ENCODE peak calls at places on chromosomes 5 and 9, in seven cellular contexts. One of them, this sample, is unnamed.

GRCh38 chr9:18149457-18150011 is 324.4 kb upstream of the ADAMTSL1 start:
- DNase-seq in keratinocyte: no peak
- DNase-seq in WERI-Rb-1: no peak
- DNase-seq in spleen: no peak
- DNase-seq in heart right ventricle: no peak
- DNase-seq in colonic mucosa: no peak
- DNase-seq in AG04450: no peak
- DNase-seq in this sample: no peak

GRCh38 chr5:15069407-15069905 is 197.9 kb upstream of the ANKH start:
- DNase-seq in AG04450: no peak
- DNase-seq in heart right ventricle: no peak
- DNase-seq in colonic mucosa: no peak
- DNase-seq in keratinocyte: no peak
- DNase-seq in WERI-Rb-1: no peak
- DNase-seq in spleen: no peak
- DNase-seq in this sample: no peak

GRCh38 chr9:71630371-71630770 is 137.9 kb downstream of the CEMIP2 start:
- DNase-seq in keratinocyte: no peak
- DNase-seq in heart right ventricle: no peak
- DNase-seq in AG04450: no peak
- DNase-seq in colonic mucosa: no peak
- DNase-seq in spleen: no peak
- DNase-seq in WERI-Rb-1: no peak
- DNase-seq in this sample: no peak

GRCh38 chr5:16568875-16569580 is 47.8 kb downstream of the RETREG1 start:
- DNase-seq in heart right ventricle: peak
- DNase-seq in keratinocyte: no peak
- DNase-seq in AG04450: no peak
- DNase-seq in colonic mucosa: no peak
- DNase-seq in WERI-Rb-1: no peak
- DNase-seq in spleen: no peak
- DNase-seq in this sample: no peak

GRCh38 chr5:167489202-167489601 is 802.2 kb upstream of the WWC1 start:
- DNase-seq in colonic mucosa: no peak
- DNase-seq in keratinocyte: no peak
- DNase-seq in AG04450: no peak
- DNase-seq in heart right ventricle: no peak
- DNase-seq in WERI-Rb-1: no peak
- DNase-seq in spleen: no peak
- DNase-seq in this sample: no peak

GRCh38 chr5:56164371-56164770 is 68.8 kb downstream of the ANKRD55 start:
- DNase-seq in colonic mucosa: no peak
- DNase-seq in AG04450: no peak
- DNase-seq in keratinocyte: no peak
- DNase-seq in heart right ventricle: no peak
- DNase-seq in spleen: no peak
- DNase-seq in WERI-Rb-1: no peak
- DNase-seq in this sample: no peak

GRCh38 chr5:9865574-9865973 is 235.4 kb upstream of the TAS2R1 start:
- DNase-seq in colonic mucosa: no peak
- DNase-seq in heart right ventricle: no peak
- DNase-seq in AG04450: no peak
- DNase-seq in WERI-Rb-1: no peak
- DNase-seq in spleen: no peak
- DNase-seq in keratinocyte: no peak
- DNase-seq in this sample: no peak

GRCh38 chr9:35729700-35730485 is 2.1 kb downstream of the TLN1 start:
- DNase-seq in AG04450: peak
- DNase-seq in spleen: peak
- DNase-seq in heart right ventricle: peak
- DNase-seq in WERI-Rb-1: peak
- DNase-seq in keratinocyte: peak
- DNase-seq in colonic mucosa: peak
- DNase-seq in this sample: peak

GRCh38 chr5:128596071-128596470 is 58.0 kb upstream of the FBN2 start:
- DNase-seq in AG04450: no peak
- DNase-seq in colonic mucosa: no peak
- DNase-seq in WERI-Rb-1: no peak
- DNase-seq in heart right ventricle: no peak
- DNase-seq in keratinocyte: no peak
- DNase-seq in spleen: no peak
- DNase-seq in this sample: no peak

GRCh38 chr5:40409600-40409999 is 270.1 kb upstream of the PTGER4 start:
- DNase-seq in spleen: peak
- DNase-seq in AG04450: no peak
- DNase-seq in keratinocyte: no peak
- DNase-seq in colonic mucosa: no peak
- DNase-seq in WERI-Rb-1: no peak
- DNase-seq in heart right ventricle: peak
- DNase-seq in this sample: no peak

GRCh38 chr9:128098936-128099931 is 28.3 kb downstream of the PTGES2 start:
- DNase-seq in heart right ventricle: no peak
- DNase-seq in WERI-Rb-1: no peak
- DNase-seq in colonic mucosa: no peak
- DNase-seq in spleen: peak
- DNase-seq in keratinocyte: no peak
- DNase-seq in AG04450: no peak
- DNase-seq in this sample: no peak

GRCh38 chr5:177336112-177336511 is 15.4 kb downstream of the LMAN2 start:
- DNase-seq in colonic mucosa: no peak
- DNase-seq in heart right ventricle: no peak
- DNase-seq in spleen: peak
- DNase-seq in AG04450: no peak
- DNase-seq in WERI-Rb-1: peak
- DNase-seq in keratinocyte: no peak
- DNase-seq in this sample: no peak

GRCh38 chr5:41336471-41336870 is 123.1 kb upstream of the C6 start:
- DNase-seq in spleen: no peak
- DNase-seq in heart right ventricle: no peak
- DNase-seq in keratinocyte: no peak
- DNase-seq in AG04450: no peak
- DNase-seq in WERI-Rb-1: no peak
- DNase-seq in colonic mucosa: no peak
- DNase-seq in this sample: no peak

GRCh38 chr5:52859619-52860018 is 71.9 kb downstream of the ITGA1 start:
- DNase-seq in WERI-Rb-1: no peak
- DNase-seq in colonic mucosa: no peak
- DNase-seq in spleen: no peak
- DNase-seq in heart right ventricle: no peak
- DNase-seq in AG04450: no peak
- DNase-seq in keratinocyte: no peak
- DNase-seq in this sample: no peak

DNA sequence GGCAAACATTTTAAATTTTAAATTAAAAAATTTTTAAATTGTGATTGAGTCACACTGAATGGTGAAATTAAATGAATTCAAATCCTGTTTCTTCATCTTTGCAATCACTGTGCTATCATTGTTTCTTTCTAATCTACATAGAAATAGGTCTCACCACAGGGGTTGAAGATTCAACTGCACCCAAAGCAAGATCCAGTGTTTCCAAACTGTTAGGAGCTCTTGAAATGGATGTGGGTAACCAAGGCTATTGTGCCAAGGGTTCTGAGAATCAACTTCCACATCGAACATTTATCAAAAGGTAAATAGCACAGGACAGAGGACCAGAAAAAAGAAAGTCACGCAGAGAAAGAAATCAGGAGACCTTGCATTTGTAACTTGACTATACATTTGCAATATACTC is 172.6 kb upstream of the RASEF start:
- DNase-seq in AG04450: no peak
- DNase-seq in colonic mucosa: no peak
- DNase-seq in keratinocyte: no peak
- DNase-seq in spleen: no peak
- DNase-seq in heart right ventricle: no peak
- DNase-seq in WERI-Rb-1: no peak
- DNase-seq in this sample: no peak
- H3K27ac ChIP-seq in AG04450: no peak
- H3K27ac ChIP-seq in colonic mucosa: no peak
- H3K27ac ChIP-seq in keratinocyte: no peak
- H3K27ac ChIP-seq in spleen: no peak
- H3K27ac ChIP-seq in heart right ventricle: peak
- H3K27ac ChIP-seq in WERI-Rb-1: no peak
- H3K27ac ChIP-seq in this sample: no peak

DNA sequence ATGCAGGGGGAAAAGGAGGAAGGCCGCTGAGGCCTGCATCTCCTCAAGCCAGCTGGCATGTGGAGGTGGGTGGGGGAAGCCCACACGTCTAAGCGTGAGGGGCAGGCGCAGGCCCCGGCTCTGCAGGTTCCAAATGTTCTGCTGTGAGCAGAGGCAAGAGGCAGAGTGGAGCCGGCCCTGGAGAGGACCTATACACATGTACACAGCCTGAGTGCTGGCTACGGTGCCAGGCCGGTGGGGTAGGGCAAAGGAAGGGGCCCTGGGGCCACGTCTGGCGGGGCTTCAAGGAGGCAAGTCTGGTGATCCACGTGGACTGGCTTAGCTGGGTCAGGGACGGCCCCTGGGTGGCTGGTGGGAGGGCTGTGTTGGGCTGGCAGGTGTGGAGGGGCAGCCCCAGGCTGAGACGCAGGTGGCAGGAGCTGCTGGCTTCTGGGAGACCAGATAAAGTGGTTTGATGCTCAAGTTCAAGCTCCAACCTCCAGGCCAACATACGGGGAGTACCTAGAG is 26.4 kb downstream of the LPCAT1 start:
- DNase-seq in keratinocyte: no peak
- DNase-seq in AG04450: no peak
- DNase-seq in colonic mucosa: no peak
- DNase-seq in spleen: peak
- DNase-seq in WERI-Rb-1: no peak
- DNase-seq in heart right ventricle: no peak
- DNase-seq in this sample: no peak
- H3K27ac ChIP-seq in keratinocyte: no peak
- H3K27ac ChIP-seq in AG04450: no peak
- H3K27ac ChIP-seq in colonic mucosa: no peak
- H3K27ac ChIP-seq in spleen: peak
- H3K27ac ChIP-seq in WERI-Rb-1: no peak
- H3K27ac ChIP-seq in heart right ventricle: no peak
- H3K27ac ChIP-seq in this sample: no peak

GRCh38 chr9:121398374-121398773 is 28.3 kb upstream of the STOM start:
- DNase-seq in colonic mucosa: no peak
- DNase-seq in keratinocyte: peak
- DNase-seq in WERI-Rb-1: no peak
- DNase-seq in AG04450: peak
- DNase-seq in heart right ventricle: no peak
- DNase-seq in spleen: no peak
- DNase-seq in this sample: no peak

GRCh38 chr9:121395558-121395957 is 25.5 kb upstream of the STOM start:
- DNase-seq in spleen: no peak
- DNase-seq in heart right ventricle: no peak
- DNase-seq in WERI-Rb-1: no peak
- DNase-seq in keratinocyte: no peak
- DNase-seq in colonic mucosa: no peak
- DNase-seq in AG04450: no peak
- DNase-seq in this sample: no peak

GRCh38 chr9:121394292-121394691 is 24.2 kb upstream of the STOM start:
- DNase-seq in AG04450: no peak
- DNase-seq in colonic mucosa: no peak
- DNase-seq in WERI-Rb-1: no peak
- DNase-seq in spleen: no peak
- DNase-seq in heart right ventricle: no peak
- DNase-seq in keratinocyte: no peak
- DNase-seq in this sample: no peak

GRCh38 chr9:121399883-121400607 is 30.0 kb upstream of the STOM start:
- DNase-seq in WERI-Rb-1: no peak
- DNase-seq in spleen: no peak
- DNase-seq in heart right ventricle: no peak
- DNase-seq in colonic mucosa: no peak
- DNase-seq in keratinocyte: peak
- DNase-seq in AG04450: peak
- DNase-seq in this sample: no peak

DNA sequence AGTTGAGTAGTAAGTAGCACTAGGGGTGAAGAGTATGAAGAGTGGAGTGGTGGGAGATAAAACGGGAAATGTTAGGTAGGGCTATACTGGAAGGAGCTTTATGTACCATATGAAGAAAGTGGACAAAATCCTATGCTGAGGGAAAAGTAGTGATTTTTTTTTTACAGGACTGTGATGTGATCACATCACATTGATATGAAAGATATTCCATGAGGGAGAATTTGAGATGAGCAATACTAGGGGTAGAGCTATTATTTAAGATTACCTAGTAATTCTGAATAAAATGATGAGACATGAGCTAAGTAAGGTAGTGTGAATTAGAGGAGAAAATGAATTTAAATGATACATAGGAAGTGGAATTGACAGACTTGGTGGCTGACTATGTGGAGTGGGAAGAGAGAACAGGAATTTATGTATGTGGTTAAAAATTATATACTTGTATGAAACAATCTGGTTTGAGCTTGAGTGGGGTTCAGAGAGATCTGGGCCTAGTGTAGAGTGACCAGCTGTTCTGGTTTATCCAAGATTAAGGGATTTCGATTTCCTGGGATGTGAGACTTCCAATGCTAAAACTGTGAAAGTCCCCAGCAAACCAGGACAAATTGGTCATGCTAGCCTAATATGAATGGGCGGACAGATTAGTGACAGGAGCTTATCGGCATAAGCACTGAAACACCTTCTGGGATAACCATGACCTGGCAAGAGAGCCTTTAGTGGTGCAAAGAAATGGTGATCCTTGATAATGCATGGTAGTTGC is 29.3 kb upstream of the STOM start:
- DNase-seq in WERI-Rb-1: peak
- DNase-seq in heart right ventricle: no peak
- DNase-seq in spleen: no peak
- DNase-seq in colonic mucosa: no peak
- DNase-seq in keratinocyte: no peak
- DNase-seq in AG04450: no peak
- DNase-seq in this sample: no peak
- H3K27ac ChIP-seq in WERI-Rb-1: peak
- H3K27ac ChIP-seq in heart right ventricle: no peak
- H3K27ac ChIP-seq in spleen: no peak
- H3K27ac ChIP-seq in colonic mucosa: no peak
- H3K27ac ChIP-seq in keratinocyte: peak
- H3K27ac ChIP-seq in AG04450: peak
- H3K27ac ChIP-seq in this sample: no peak

DNA sequence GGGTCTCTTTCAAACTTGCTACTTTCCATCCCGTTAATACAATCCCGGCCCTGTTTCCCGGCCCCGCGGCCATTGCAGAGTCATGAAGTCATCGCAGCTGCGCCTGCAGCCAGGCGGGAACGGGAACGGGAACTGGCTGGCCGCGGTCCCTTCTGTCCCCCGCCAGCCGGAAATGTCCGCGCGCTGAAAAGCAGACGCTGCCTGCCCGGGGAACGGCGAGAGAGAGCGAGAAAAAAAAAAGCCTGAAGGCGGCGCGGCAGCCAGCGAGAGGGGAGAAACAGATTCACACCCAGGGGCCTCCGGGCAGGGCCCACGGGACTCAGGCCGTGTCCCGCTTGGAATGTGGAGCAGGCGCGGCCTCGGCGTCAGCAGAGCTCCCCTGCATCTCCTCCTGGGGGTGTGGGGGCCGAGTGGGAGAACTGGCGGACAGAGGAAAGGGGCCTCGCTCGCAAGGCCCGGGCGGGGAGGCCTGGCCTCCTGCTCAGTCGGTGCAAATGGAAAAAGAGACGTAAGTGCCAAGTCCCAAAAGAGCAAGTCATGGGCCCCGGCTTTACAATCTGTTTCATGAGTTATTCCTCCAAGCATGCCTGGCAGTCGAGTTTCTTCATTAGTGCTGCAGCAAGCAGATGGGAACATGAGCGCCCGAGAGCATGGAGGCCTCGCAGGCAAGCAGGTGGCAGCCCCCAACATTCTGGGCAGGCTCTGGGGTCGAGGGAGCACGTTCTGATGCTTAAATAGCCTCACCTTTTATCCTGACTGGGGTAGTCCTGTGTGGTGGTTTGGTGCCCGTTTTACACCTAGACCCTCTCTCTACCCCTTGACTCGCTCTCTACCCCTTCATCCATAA is 201.3 kb upstream of the GAS1 start:
- DNase-seq in heart right ventricle: peak
- DNase-seq in colonic mucosa: peak
- DNase-seq in spleen: peak
- DNase-seq in keratinocyte: no peak
- DNase-seq in AG04450: no peak
- DNase-seq in WERI-Rb-1: no peak
- DNase-seq in this sample: peak
- H3K27ac ChIP-seq in heart right ventricle: peak
- H3K27ac ChIP-seq in colonic mucosa: peak
- H3K27ac ChIP-seq in spleen: peak
- H3K27ac ChIP-seq in keratinocyte: peak
- H3K27ac ChIP-seq in AG04450: peak
- H3K27ac ChIP-seq in WERI-Rb-1: no peak
- H3K27ac ChIP-seq in this sample: peak

This sample was measured in endodermal cell.